ENCODE peak calls at places on chromosomes 11 and 22, in ten cellular contexts. Z is A549; H is ovary; I is DND-41; F is body of pancreas; P is pancreas; T is GM23338; G is spleen; U is HL-60; W is CD8-positive, alpha-beta T cell. S is an unnamed sample.

GRCh38 chr11:86116386-86116726 is 47.5 kb upstream of the PICALM start:
- DNase-seq in U (no peak), W (no peak), I (no peak), F (peak; percentile 18), Z (peak; percentile 69), G (no peak), P (no peak), T (no peak), H (no peak), S (no peak)

GRCh38 chr11:113234888-113235287 is 79.5 kb upstream of the TTC12 start:
- DNase-seq in W (no peak), P (no peak), T (no peak), Z (no peak), F (no peak), G (no peak), U (no peak), H (no peak), I (no peak), S (no peak)

GRCh38 chr11:128195057-128195751 is 392.2 kb downstream of the ETS1 start:
- DNase-seq in H (no peak), W (peak; percentile 61), G (no peak), Z (no peak), I (peak; percentile 88), U (peak; percentile 59), F (no peak), P (no peak), T (no peak), S (no peak)

GRCh38 chr22:39932918-39933649 is 27.1 kb upstream of the TMA7B start:
- DNase-seq in I (peak; percentile 60), Z (peak; percentile 15), U (peak; percentile 15), T (peak; percentile 95), G (no peak), H (no peak), P (no peak), F (peak; percentile 43), W (peak; percentile 72), S (no peak)

GRCh38 chr22:37566903-37567798 is 6.9 kb downstream of the CDC42EP1 start:
- DNase-seq in Z (peak; percentile 63), U (peak; percentile 63), F (peak; percentile 92), I (peak; percentile 83), H (peak; percentile 85), W (peak; percentile 97), T (peak; percentile 93), P (peak; percentile 88), G (peak; percentile 98), S (peak; percentile 92)

GRCh38 chr22:46652930-46653331 is 32.7 kb downstream of the GRAMD4 start:
- DNase-seq in H (no peak), Z (no peak), T (no peak), G (no peak), U (no peak), P (no peak), I (no peak), F (peak; percentile 38), W (no peak), S (no peak)

GRCh38 chr22:24417901-24418641 is 9.3 kb upstream of the ADORA2A start:
- DNase-seq in I (no peak), G (no peak), T (no peak), F (no peak), W (no peak), U (no peak), H (peak; percentile 16), P (no peak), Z (no peak), S (peak; percentile 30)

GRCh38 chr22:42918500-42918899 is 61.4 kb upstream of the ARFGAP3 start:
- DNase-seq in I (no peak), P (no peak), F (no peak), H (no peak), W (no peak), U (no peak), G (peak; percentile 38), Z (no peak), T (no peak), S (no peak)

GRCh38 chr11:120784566-120785251 is 239.2 kb upstream of the TBCEL start:
- DNase-seq in F (no peak), I (no peak), Z (no peak), T (no peak), W (peak; percentile 34), H (no peak), U (no peak), P (no peak), G (peak; percentile 63), S (no peak)

GRCh38 chr11:123690490-123690889 is 36.1 kb upstream of the SCN3B start:
- DNase-seq in G (no peak), W (no peak), P (no peak), U (no peak), Z (peak; percentile 10), T (no peak), H (no peak), I (no peak), F (no peak), S (no peak)

GRCh38 chr11:78652866-78653265 is 78.2 kb upstream of the NARS2 start:
- DNase-seq in G (no peak), W (peak; percentile 19), Z (no peak), F (no peak), I (no peak), P (no peak), H (no peak), T (no peak), U (no peak), S (no peak)

GRCh38 chr11:113313601-113314000 is 782 bp upstream of the TTC12 start:
- DNase-seq in U (no peak), Z (no peak), T (no peak), H (no peak), W (no peak), F (no peak), G (no peak), I (no peak), P (no peak), S (no peak)

GRCh38 chr11:91970604-91971003 is 254.0 kb upstream of the FAT3 start:
- DNase-seq in P (no peak), F (no peak), W (no peak), G (no peak), I (no peak), Z (no peak), T (no peak), H (no peak), U (no peak), S (no peak)

GRCh38 chr11:91960770-91961169 is 263.8 kb upstream of the FAT3 start:
- DNase-seq in P (no peak), H (no peak), T (no peak), F (no peak), U (no peak), I (no peak), G (no peak), Z (no peak), W (no peak), S (no peak)

GRCh38 chr11:91967018-91967715 is 257.5 kb upstream of the FAT3 start:
- DNase-seq in Z (no peak), H (no peak), G (no peak), U (no peak), P (no peak), W (no peak), F (no peak), I (no peak), T (no peak), S (no peak)

GRCh38 chr11:91966368-91966767 is 258.2 kb upstream of the FAT3 start:
- DNase-seq in U (no peak), G (no peak), H (no peak), Z (no peak), F (no peak), T (no peak), P (no peak), W (no peak), I (no peak), S (no peak)
- TF ChIP-seq CTCF in U (no peak), G (no peak), H (no peak), Z (no peak), F (no peak), T (no peak), P (no peak), W (no peak), I (no peak), S (no peak)

GRCh38 chr11:22832315-22833041 is 2.9 kb upstream of the SVIP start:
- DNase-seq in Z (peak; percentile 4), G (no peak), H (no peak), W (no peak), T (no peak), P (no peak), I (no peak), U (no peak), F (no peak), S (no peak)

GRCh38 chr11:22828373-22828772 is 1.2 kb downstream of the SVIP start:
- DNase-seq in P (no peak), U (no peak), F (no peak), Z (no peak), H (no peak), T (no peak), I (peak; percentile 7), W (no peak), G (no peak), S (no peak)

GRCh38 chr11:22829231-22830081 is at the start of gene SVIP:
- DNase-seq in I (peak; percentile 96), H (peak; percentile 96), P (peak; percentile 97), F (peak; percentile 97), T (peak; percentile 96), G (peak; percentile 98), U (peak; percentile 83), Z (peak; percentile 65), W (peak; percentile 95), S (peak; percentile 96)

DNA sequence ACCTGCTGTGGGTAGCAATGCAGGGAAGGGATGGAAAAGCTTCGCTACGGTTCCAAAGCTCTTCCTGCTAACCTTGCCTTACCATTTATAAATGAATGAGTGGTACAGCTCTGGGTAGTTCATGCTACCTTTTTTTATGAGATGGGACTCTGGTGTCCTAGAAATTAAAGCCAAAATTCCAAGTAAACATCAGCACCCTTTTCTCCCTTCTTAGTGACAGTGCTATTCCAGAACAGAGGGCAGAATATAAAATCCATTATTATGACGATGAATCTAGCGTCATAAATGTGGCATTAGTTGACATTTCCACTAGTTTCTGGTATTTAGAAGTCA is 447 bp upstream of the SVIP start:
- DNase-seq in H (no peak), I (no peak), T (no peak), W (no peak), F (no peak), G (no peak), U (no peak), P (no peak), Z (no peak), S (no peak)
- H3K4me3 ChIP-seq in H (peak overlapping the region; percentile 96), I (peak overlapping the region; percentile 44), T (peak overlapping the region; percentile 63), W (peak overlapping the region; percentile 86), F (no peak overlapping the region), G (no peak overlapping the region), U (peak overlapping the region; percentile 77), P (peak overlapping the region; percentile 87), Z (peak overlapping the region; percentile 80), S (peak overlapping the region; percentile 93)

DNA sequence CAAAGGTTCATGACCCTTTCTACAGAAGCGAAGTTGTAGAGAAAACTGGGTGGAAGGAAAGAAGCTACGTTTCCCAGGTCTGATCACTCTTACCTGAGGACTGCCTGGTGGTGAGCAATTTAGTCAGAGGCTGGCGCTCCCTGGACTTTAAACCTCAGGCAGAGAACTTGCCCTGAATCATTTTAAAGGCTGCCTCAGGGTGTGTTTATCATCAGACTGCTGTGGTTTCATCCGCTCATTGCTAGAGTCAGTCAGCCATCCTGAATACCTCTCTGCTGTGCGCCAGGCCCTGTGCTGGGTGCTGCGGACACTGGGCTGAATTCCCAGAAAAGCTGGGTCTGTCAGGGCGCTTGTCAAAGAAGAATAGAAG is 2.7 kb downstream of the DTX4 start:
- DNase-seq in P (no peak), G (no peak), H (no peak), U (no peak), F (no peak), T (no peak), I (no peak), W (no peak), Z (no peak), S (no peak)
- H3K27ac ChIP-seq in P (peak overlapping the region; percentile 58), G (peak overlapping the region; percentile 57), H (peak overlapping the region; percentile 80), U (no peak overlapping the region), F (peak overlapping the region; percentile 82), T (no peak overlapping the region), I (no peak overlapping the region), W (no peak overlapping the region), Z (no peak overlapping the region), S (peak overlapping the region; percentile 32)

GRCh38 chr11:108866781-108867180 is 201.9 kb downstream of the DDX10 start:
- DNase-seq in G (no peak), I (no peak), U (no peak), Z (no peak), H (no peak), T (no peak), F (no peak), P (no peak), W (no peak), S (no peak)
- TF ChIP-seq CTCF in G (no peak), I (no peak), U (no peak), Z (no peak), H (no peak), T (no peak), F (no peak), P (no peak), W (no peak), S (no peak)

S was measured in lower lobe of right lung.